ENCODE peak calls at places on chromosomes 3 and 15, in nine cellular contexts. S is stimulated activated naive B cell treated with anti-CD40 and anti-IgM and Interleukin-4, amounts not matched to agents 10 μg/mL and 1 μg/mL and 100 μg/mL, for 72 hours; M is posterior cingulate gyrus; I is progenitor cell of endocrine pancreas; Q is A549; U is GM13977; F is activated CD8-positive, alpha-beta memory T cell treated with anti-CD3 and anti-CD28 coated beads, Interleukin-2, amount 50 U/mL, for 48 hours; Y is CD8-positive, alpha-beta T cell; A is psoas muscle. X is an unnamed sample.

GRCh38 chr3:154799801-154800200 is 280.3 kb upstream of the MME start:
- DNase-seq in S (no peak), M (no peak), I (no peak), Q (no peak), U (no peak), F (no peak), Y (no peak), A (no peak), X (no peak)

GRCh38 chr3:153539263-153539662 is 377.2 kb downstream of the RAP2B start:
- DNase-seq in S (no peak), M (no peak), I (no peak), Q (no peak), U (no peak), F (no peak), Y (no peak), A (no peak), X (no peak)

GRCh38 chr15:41827290-41827879 is 507 bp upstream of the JMJD7 start:
- DNase-seq in S (no peak), M (no peak), I (no peak), Q (no peak), U (no peak), F (no peak), Y (peak; percentile 49), A (no peak), X (peak; percentile 59)

GRCh38 chr3:127746400-127747057 is 73.8 kb downstream of the ABTB1 start:
- DNase-seq in S (no peak), M (no peak), I (no peak), Q (peak; percentile 76), U (no peak), F (no peak), Y (no peak), A (peak; percentile 65), X (no peak)

GRCh38 chr15:73550190-73550589 is 83.0 kb downstream of the NPTN start:
- DNase-seq in S (no peak), M (no peak), I (no peak), Q (no peak), U (no peak), F (no peak), Y (no peak), A (no peak), X (no peak)

GRCh38 chr3:80408322-80408721 is 640.5 kb upstream of the ROBO1 start:
- DNase-seq in S (no peak), M (no peak), I (no peak), Q (no peak), U (no peak), F (no peak), Y (no peak), A (no peak), X (no peak)

GRCh38 chr15:67240235-67241131 is 14.0 kb downstream of the AAGAB start:
- DNase-seq in S (no peak), M (no peak), I (no peak), Q (peak; percentile 55), U (no peak), F (no peak), Y (peak; percentile 26), A (no peak), X (no peak)

GRCh38 chr3:113747719-113748046 is 848 bp downstream of the ATP6V1A start:
- DNase-seq in S (peak; percentile 6), M (no peak), I (no peak), Q (no peak), U (peak; percentile 26), F (peak; percentile 57), Y (no peak), A (no peak), X (no peak)

GRCh38 chr3:171974986-171975837 is 64.2 kb upstream of the FNDC3B start:
- DNase-seq in S (no peak), M (no peak), I (no peak), Q (no peak), U (no peak), F (no peak), Y (no peak), A (no peak), X (no peak)

GRCh38 chr3:71689305-71689704 is 35.9 kb downstream of the EIF4E3 start:
- DNase-seq in S (no peak), M (no peak), I (no peak), Q (no peak), U (no peak), F (no peak), Y (no peak), A (no peak), X (no peak)

GRCh38 chr15:63677778-63678177 is 80.6 kb downstream of the FBXL22 start:
- DNase-seq in S (no peak), M (no peak), I (no peak), Q (peak; percentile 27), U (no peak), F (no peak), Y (no peak), A (peak; percentile 58), X (no peak)

GRCh38 chr3:116445291-116445841 is at the start of gene LSAMP:
- DNase-seq in S (no peak), M (peak; percentile 77), I (no peak), Q (no peak), U (no peak), F (no peak), Y (no peak), A (no peak), X (peak; percentile 91)